ENCODE peak calls at places on chromosomes 6 and 20, in seven cellular contexts. R, P, M, V, K, D and W are unnamed samples.

GRCh38 chr20:7180261-7181045 is 413.0 kb downstream of the BMP2 start:
- DNase-seq in R (no peak), P (no peak), M (no peak), V (peak; percentile 88), K (no peak), D (no peak), W (no peak)

GRCh38 chr6:116159782-116160524 is 34.0 kb upstream of the COL10A1 start:
- DNase-seq in R (no peak), P (no peak), M (no peak), V (no peak), K (no peak), D (no peak), W (no peak)

GRCh38 chr20:4225778-4226177 is 210.4 kb upstream of the RNF24 start:
- DNase-seq in R (no peak), P (peak; percentile 72), M (no peak), V (peak; percentile 61), K (no peak), D (no peak), W (no peak)

GRCh38 chr6:166516256-166516655 is 70.2 kb downstream of the RAMACL start:
- DNase-seq in R (no peak), P (no peak), M (no peak), V (no peak), K (no peak), D (no peak), W (no peak)

GRCh38 chr6:81996414-81996813 is 243.9 kb upstream of the TENT5A start:
- DNase-seq in R (no peak), P (no peak), M (no peak), V (peak; percentile 64), K (no peak), D (no peak), W (no peak)

GRCh38 chr6:145836170-145836569 is 21.6 kb upstream of the FBXO30 start:
- DNase-seq in R (no peak), P (no peak), M (no peak), V (peak; percentile 79), K (peak; percentile 21), D (no peak), W (no peak)

GRCh38 chr20:50722466-50723155 is 8.8 kb upstream of the PARD6B start:
- DNase-seq in R (no peak), P (no peak), M (no peak), V (no peak), K (no peak), D (no peak), W (no peak)

GRCh38 chr20:57928181-57928967 is 218.6 kb upstream of the PMEPA1 start:
- DNase-seq in R (no peak), P (peak; percentile 45), M (no peak), V (no peak), K (no peak), D (no peak), W (no peak)

GRCh38 chr20:655730-656624 is 3.0 kb upstream of the SRXN1 start:
- DNase-seq in R (no peak), P (no peak), M (no peak), V (no peak), K (no peak), D (no peak), W (no peak)

GRCh38 chr6:122569372-122569771 is 40.8 kb upstream of the PKIB start:
- DNase-seq in R (no peak), P (no peak), M (no peak), V (no peak), K (no peak), D (no peak), W (no peak)

GRCh38 chr6:23633986-23634385 is 492.0 kb upstream of the NRSN1 start:
- DNase-seq in R (peak; percentile 16), P (no peak), M (no peak), V (no peak), K (no peak), D (no peak), W (no peak)

GRCh38 chr6:28104392-28105250 is 19.8 kb upstream of the ZSCAN16 start:
- DNase-seq in R (peak; percentile 65), P (peak; percentile 80), M (peak; percentile 95), V (peak; percentile 78), K (peak; percentile 95), D (peak; percentile 78), W (peak; percentile 92)

GRCh38 chr20:4076671-4077070 is 61.3 kb upstream of the RNF24 start:
- DNase-seq in R (no peak), P (peak; percentile 29), M (no peak), V (peak; percentile 78), K (no peak), D (no peak), W (no peak)

GRCh38 chr6:45900808-45901752 is 114.6 kb downstream of the CLIC5 start:
- DNase-seq in R (no peak), P (no peak), M (no peak), V (peak; percentile 14), K (peak; percentile 21), D (no peak), W (no peak)

GRCh38 chr20:49668181-49668877 is 45.3 kb downstream of the B4GALT5 start:
- DNase-seq in R (no peak), P (no peak), M (no peak), V (no peak), K (no peak), D (peak; percentile 46), W (peak; percentile 88)

GRCh38 chr6:29829766-29830165 is 2.1 kb downstream of the HLA-G start:
- DNase-seq in R (no peak), P (no peak), M (no peak), V (no peak), K (no peak), D (no peak), W (no peak)

GRCh38 chr20:62762376-62762775 is 33.9 kb upstream of the MRGBP start:
- DNase-seq in R (no peak), P (no peak), M (no peak), V (no peak), K (no peak), D (no peak), W (no peak)

GRCh38 chr6:39214846-39215639 is 14.2 kb downstream of the KCNK5 start:
- DNase-seq in R (no peak), P (peak; percentile 80), M (peak; percentile 70), V (peak; percentile 78), K (no peak), D (no peak), W (no peak)

GRCh38 chr20:7379621-7380220 is 560.5 kb downstream of the HAO1 start:
- DNase-seq in R (no peak), P (no peak), M (no peak), V (no peak), K (no peak), D (no peak), W (no peak)

GRCh38 chr6:145360865-145361264 is 374.5 kb downstream of the EPM2A start:
- DNase-seq in R (no peak), P (no peak), M (no peak), V (no peak), K (peak; percentile 10), D (no peak), W (no peak)

GRCh38 chr20:5864873-5865582 is 85.3 kb downstream of the TRMT6 start:
- DNase-seq in R (no peak), P (peak; percentile 13), M (no peak), V (peak; percentile 65), K (no peak), D (no peak), W (no peak)

GRCh38 chr6:108895591-108895990 is 47.4 kb downstream of the ARMC2 start:
- DNase-seq in R (no peak), P (no peak), M (no peak), V (peak; percentile 27), K (no peak), D (no peak), W (no peak)

DNA sequence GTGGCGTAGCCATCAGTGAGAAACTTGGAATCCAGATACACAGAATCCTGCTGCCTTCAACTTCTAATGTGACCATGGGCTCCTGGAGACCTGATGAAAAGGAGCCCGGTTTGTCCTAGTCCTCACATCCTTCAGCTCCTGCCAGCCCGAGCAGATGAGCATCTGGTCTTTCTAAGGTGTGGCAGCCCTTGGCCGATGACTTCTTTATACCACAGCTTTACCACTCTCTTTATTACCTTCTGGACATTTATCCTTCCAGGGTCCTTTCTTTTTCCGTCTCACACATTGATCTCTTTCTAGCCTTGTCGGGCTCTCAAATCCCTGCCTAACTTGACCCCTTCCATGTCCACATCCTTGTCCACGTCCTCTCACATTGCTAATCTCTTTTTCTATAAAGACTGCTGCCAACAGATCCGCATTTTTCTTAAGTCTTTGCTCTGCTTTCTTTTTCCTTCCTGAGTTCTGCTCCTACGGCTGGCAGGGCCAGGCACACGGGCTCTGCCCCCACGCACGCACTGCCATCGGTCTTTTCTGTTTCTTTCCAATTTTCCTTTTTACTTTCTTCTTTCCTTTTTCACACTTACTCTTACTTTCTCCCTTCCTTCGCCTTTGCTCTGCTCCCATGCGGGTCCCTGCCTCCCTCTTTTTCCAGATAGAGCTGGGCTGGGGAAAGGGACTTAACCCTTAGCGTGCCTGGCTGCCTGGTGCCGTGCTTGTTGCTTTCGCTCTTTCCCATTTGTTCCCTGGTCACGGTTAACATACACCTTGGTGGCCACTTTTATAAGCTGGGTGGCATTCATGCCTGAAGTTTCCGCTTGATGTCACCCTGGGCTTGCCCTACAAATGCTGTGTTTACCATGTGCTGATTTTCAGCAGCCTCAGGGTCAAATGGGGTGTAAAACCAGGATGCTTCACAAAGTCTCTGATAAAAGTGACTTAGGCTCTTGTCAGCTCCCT is 9.4 kb upstream of the GMPR start:
- DNase-seq in R (no peak), P (no peak), M (no peak), V (no peak), K (no peak), D (no peak), W (no peak)
- TF ChIP-seq CTCF in R (no peak), P (no peak), M (no peak), V (peak; percentile 30), K (no peak), D (no peak), W (no peak)

GRCh38 chr6:79440590-79440989 is 96.6 kb downstream of the LCA5 start:
- DNase-seq in R (no peak), P (no peak), M (no peak), V (no peak), K (no peak), D (no peak), W (no peak)
- TF ChIP-seq CTCF in R (no peak), P (no peak), M (no peak), V (no peak), K (no peak), D (no peak), W (no peak)

GRCh38 chr6:3529232-3529631 is 72.4 kb upstream of the SLC22A23 start:
- DNase-seq in R (no peak), P (no peak), M (no peak), V (no peak), K (no peak), D (no peak), W (no peak)

GRCh38 chr6:3531481-3531880 is 74.6 kb upstream of the SLC22A23 start:
- DNase-seq in R (no peak), P (no peak), M (no peak), V (no peak), K (no peak), D (no peak), W (no peak)

GRCh38 chr6:3527797-3528067 is 70.9 kb upstream of the SLC22A23 start:
- DNase-seq in R (no peak), P (no peak), M (no peak), V (no peak), K (no peak), D (no peak), W (no peak)

GRCh38 chr6:3530515-3530914 is 73.7 kb upstream of the SLC22A23 start:
- DNase-seq in R (no peak), P (no peak), M (no peak), V (no peak), K (no peak), D (no peak), W (no peak)

GRCh38 chr6:3529721-3530120 is 72.9 kb upstream of the SLC22A23 start:
- DNase-seq in R (no peak), P (no peak), M (no peak), V (no peak), K (no peak), D (no peak), W (no peak)
- TF ChIP-seq CTCF in R (no peak), P (no peak), M (no peak), V (no peak), K (no peak), D (no peak), W (no peak)

GRCh38 chr6:118080547-118080946 is 173.5 kb downstream of the SLC35F1 start:
- DNase-seq in R (no peak), P (no peak), M (no peak), V (peak; percentile 21), K (peak; percentile 60), D (no peak), W (no peak)
- TF ChIP-seq CTCF in R (peak; percentile 49), P (no peak), M (no peak), V (no peak), K (peak; percentile 50), D (no peak), W (no peak)